ENCODE peak calls at places on chromosomes 4 and X, in six cellular contexts. B, T, A, G, H and Z are unnamed samples.
A peak's percentile ranks its signal among the peaks of the same experiment; 100 is the strongest.

GRCh38 chr4:181528570-181529184 is 714.5 kb upstream of the TENM3 start:
- DNase-seq in B (peak; percentile 17), T (no peak), A (peak; percentile 76), G (peak; percentile 47), H (no peak), Z (peak; percentile 64)

GRCh38 chrX:10176121-10177003 is 19.6 kb downstream of the CLCN4 start:
- DNase-seq in B (no peak), T (no peak), A (peak; percentile 22), G (no peak), H (no peak), Z (no peak)

GRCh38 chrX:20499763-20500162 is 233.1 kb upstream of the RPS6KA3 start:
- DNase-seq in B (no peak), T (no peak), A (no peak), G (no peak), H (no peak), Z (no peak)

GRCh38 chr4:68469482-68469881 is 22.2 kb downstream of the TMPRSS11E start:
- DNase-seq in B (no peak), T (no peak), A (no peak), G (no peak), H (no peak), Z (no peak)

GRCh38 chr4:67550491-67551256 is 5.4 kb upstream of the CENPC start:
- DNase-seq in B (no peak), T (no peak), A (no peak), G (no peak), H (no peak), Z (no peak)

GRCh38 chrX:12349201-12349600 is 210.9 kb downstream of the FRMPD4 start:
- DNase-seq in B (no peak), T (no peak), A (no peak), G (no peak), H (no peak), Z (no peak)

GRCh38 chrX:110359273-110359672 is 625 bp downstream of the RTL9 start:
- DNase-seq in B (no peak), T (no peak), A (no peak), G (no peak), H (no peak), Z (no peak)

GRCh38 chrX:154653048-154653401 is 354 bp downstream of the CTAG2 start:
- DNase-seq in B (no peak), T (no peak), A (no peak), G (no peak), H (no peak), Z (no peak)

GRCh38 chrX:19643203-19643602 is 127.9 kb upstream of the MAP3K15 start:
- DNase-seq in B (no peak), T (no peak), A (no peak), G (no peak), H (no peak), Z (no peak)

GRCh38 chrX:3712080-3712869 is 1.2 kb downstream of the PRKX start:
- DNase-seq in B (no peak), T (no peak), A (peak; percentile 9), G (peak; percentile 14), H (no peak), Z (no peak)

GRCh38 chrX:3713937-3714434 is 537 bp upstream of the PRKX start:
- DNase-seq in B (peak; percentile 44), T (no peak), A (peak; percentile 10), G (no peak), H (no peak), Z (no peak)

GRCh38 chrX:3711331-3711917 is 2.0 kb downstream of the PRKX start:
- DNase-seq in B (peak; percentile 52), T (no peak), A (no peak), G (no peak), H (no peak), Z (peak; percentile 32)

GRCh38 chrX:3712870-3713224 is 602 bp downstream of the PRKX start:
- DNase-seq in B (no peak), T (peak; percentile 39), A (peak; percentile 16), G (no peak), H (no peak), Z (peak; percentile 23)

GRCh38 chrX:3713225-3713936 is at the start of gene PRKX:
- DNase-seq in B (peak; percentile 66), T (peak; percentile 80), A (peak; percentile 42), G (no peak), H (peak; percentile 16), Z (peak; percentile 67)
- TF ChIP-seq POLR2A in B (no peak), T (peak; percentile 66), A (peak; percentile 10), G (peak; percentile 57), H (no peak), Z (no peak)

GRCh38 chrX:68828740-68829593 is at the start of gene EFNB1:
- DNase-seq in B (peak; percentile 86), T (peak; percentile 66), A (peak; percentile 89), G (peak; percentile 83), H (peak; percentile 92), Z (peak; percentile 93)
- TF ChIP-seq POLR2A in B (peak; percentile 99), T (peak; percentile 34), A (peak; percentile 92), G (peak; percentile 97), H (no peak), Z (peak; percentile 72)

DNA sequence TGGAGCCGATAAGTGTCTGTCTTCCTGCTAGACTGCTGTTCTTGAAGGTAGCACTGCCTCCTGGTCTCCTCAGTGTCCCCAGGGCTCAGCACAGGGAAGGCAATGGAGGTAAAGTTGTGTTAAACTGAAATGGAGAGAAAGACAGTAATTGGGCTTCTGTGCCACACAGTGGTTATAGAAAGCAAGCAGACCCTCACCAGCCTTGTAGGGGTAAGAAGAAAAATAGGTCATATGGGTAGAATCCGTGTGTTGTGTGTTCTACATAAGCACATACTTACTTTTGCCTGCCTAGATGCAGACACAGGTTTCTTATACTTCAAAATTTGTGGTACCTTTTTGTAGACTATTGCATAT is 49.7 kb downstream of the RHOH start:
- DNase-seq in B (no peak), T (no peak), A (no peak), G (no peak), H (no peak), Z (no peak)
- TF ChIP-seq POLR2A in B (no peak), T (peak; percentile 14), A (no peak), G (no peak), H (no peak), Z (no peak)

GRCh38 chr4:126702747-126703146 is 930.0 kb upstream of the INTU start:
- DNase-seq in B (no peak), T (no peak), A (no peak), G (no peak), H (no peak), Z (no peak)
- TF ChIP-seq POLR2A in B (no peak), T (no peak), A (no peak), G (no peak), H (no peak), Z (no peak)

DNA sequence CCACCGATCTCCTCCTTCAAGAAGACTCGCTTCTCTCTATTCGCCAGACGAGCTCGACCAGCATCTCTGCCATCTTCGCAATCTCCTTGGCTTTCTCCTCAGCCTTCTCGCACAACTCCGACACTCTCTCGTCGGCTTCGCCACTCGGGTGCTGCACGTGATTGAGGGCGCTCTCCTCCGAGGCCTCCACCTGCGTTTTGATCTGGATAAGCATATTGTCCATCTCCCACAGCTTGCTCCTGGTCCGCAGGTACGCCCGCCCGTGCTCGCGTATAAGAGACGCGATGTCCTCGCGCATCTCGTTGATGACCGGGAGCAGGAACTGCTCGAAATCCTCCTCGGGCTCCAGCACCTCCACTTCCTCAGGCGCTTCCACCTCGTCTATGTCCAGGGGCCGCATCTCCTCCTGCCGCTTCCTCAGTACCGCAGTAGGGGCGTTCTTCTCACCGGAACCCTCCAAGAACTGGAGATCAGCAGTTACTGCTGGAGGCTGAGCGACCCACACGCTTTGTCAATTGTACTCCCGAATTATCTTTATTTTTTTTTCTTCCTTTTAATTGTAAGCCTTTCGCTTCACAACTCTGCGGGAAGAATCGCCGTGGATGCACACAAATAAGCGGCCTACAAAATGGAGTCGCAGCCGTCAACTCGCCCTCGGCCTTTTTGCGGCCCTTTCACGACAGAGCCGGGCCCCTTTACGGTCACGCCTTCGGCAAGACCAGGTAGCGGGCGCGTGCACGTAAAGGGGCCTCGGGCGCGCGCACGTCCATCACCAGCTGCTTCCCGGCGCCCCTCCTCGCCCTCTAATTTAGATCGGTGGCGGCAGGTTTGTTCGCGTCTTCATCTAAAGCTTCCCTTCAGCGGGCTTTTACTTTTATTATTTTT is at the start of gene MRFAP1L1:
- DNase-seq in B (peak; percentile 98), T (peak; percentile 79), A (peak; percentile 95), G (peak; percentile 97), H (peak; percentile 96), Z (peak; percentile 98)
- TF ChIP-seq POLR2A in B (peak; percentile 42), T (peak; percentile 66), A (peak; percentile 58), G (peak; percentile 30), H (no peak), Z (no peak)

GRCh38 chr4:81471361-81472248 is at the start of gene RASGEF1B:
- DNase-seq in B (peak; percentile 92), T (peak; percentile 80), A (peak; percentile 87), G (peak; percentile 72), H (peak; percentile 88), Z (peak; percentile 95)
- TF ChIP-seq POLR2A in B (peak; percentile 83), T (no peak), A (peak; percentile 82), G (peak; percentile 80), H (no peak), Z (no peak)

DNA sequence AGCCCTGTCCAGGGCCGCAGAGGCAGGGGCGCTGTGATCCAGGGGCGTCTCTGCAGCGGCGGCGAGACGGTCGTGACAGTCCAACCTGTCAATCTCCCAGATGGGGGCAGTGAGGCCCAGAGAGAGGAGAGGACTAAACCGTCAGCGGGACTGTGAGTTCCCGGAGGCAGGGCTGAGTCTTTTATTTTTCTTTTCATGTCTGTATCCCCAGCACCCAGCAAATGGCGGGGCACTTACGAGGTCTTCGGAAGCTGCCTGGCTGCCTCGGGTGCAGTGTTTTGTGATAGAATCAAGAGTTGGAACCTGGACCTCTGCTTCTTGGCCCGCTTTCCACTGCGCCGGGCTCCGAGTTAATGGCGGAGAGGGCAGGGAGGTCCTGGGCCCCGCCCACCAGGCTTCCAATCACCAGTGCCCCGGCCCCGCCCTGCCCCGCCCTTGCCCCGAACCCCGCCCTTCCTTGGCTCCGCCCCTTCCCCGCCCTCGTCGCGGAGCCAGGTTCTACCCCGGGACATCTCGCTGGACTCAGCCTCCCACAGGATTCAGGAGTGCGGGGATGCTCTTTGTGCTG is 35.3 kb upstream of the GRPEL1 start:
- DNase-seq in B (peak; percentile 89), T (peak; percentile 95), A (peak; percentile 94), G (peak; percentile 89), H (peak; percentile 87), Z (peak; percentile 90)
- TF ChIP-seq POLR2A in B (peak; percentile 87), T (peak; percentile 66), A (peak; percentile 72), G (peak; percentile 78), H (peak; percentile 50), Z (peak; percentile 78)